ENCODE peak calls at places on chromosomes 4 and X, in four cellular contexts. P, H, A and S are unnamed samples.
A peak's percentile ranks its signal among the peaks of the same experiment; 100 is the strongest.

GRCh38 chrX:151974336-151975227 is at the start of gene GABRE:
- DNase-seq in P (peak; percentile 59), H (peak; percentile 56), A (peak; percentile 56), S (no peak)

GRCh38 chrX:6026484-6026883 is 202.2 kb downstream of the NLGN4X start:
- DNase-seq in P (no peak), A (no peak), H (no peak), S (no peak)

GRCh38 chr4:105976913-105977312 is 81.6 kb downstream of the NPNT start:
- DNase-seq in H (no peak), P (no peak), A (no peak), S (no peak)

GRCh38 chr4:124028172-124028571 is 631.6 kb downstream of the SPRY1 start:
- DNase-seq in P (peak; percentile 95), H (peak; percentile 90), A (no peak), S (peak; percentile 65)

GRCh38 chrX:1351981-1352714 is 15.6 kb downstream of the IL3RA start:
- DNase-seq in H (no peak), A (peak; percentile 32), P (no peak), S (no peak)

GRCh38 chrX:134948333-134949241 is 42.2 kb upstream of the SMIM10 start:
- DNase-seq in A (no peak), H (peak; percentile 80), P (peak; percentile 83), S (peak; percentile 81)

GRCh38 chrX:32530802-32531403 is 680.4 kb downstream of the DMD start:
- DNase-seq in H (peak; percentile 56), A (no peak), P (peak; percentile 54), S (peak; percentile 56)

GRCh38 chrX:8194216-8194615 is 23.1 kb upstream of the VCX2 start:
- DNase-seq in P (no peak), A (no peak), H (no peak), S (no peak)

GRCh38 chr4:62500296-62500695 is 1300.2 kb downstream of the ADGRL3 start:
- DNase-seq in H (no peak), P (no peak), A (no peak), S (no peak)

GRCh38 chr4:2829321-2829932 is 14.2 kb upstream of the ADD1 start:
- DNase-seq in H (no peak), P (no peak), A (peak; percentile 39), S (no peak)

GRCh38 chr4:152635876-152636275 is 43.9 kb downstream of the TMEM154 start:
- DNase-seq in H (peak; percentile 77), A (no peak), P (peak; percentile 55), S (peak; percentile 33)

GRCh38 chr4:184885602-184886001 is 59.8 kb upstream of the ACSL1 start:
- DNase-seq in H (peak; percentile 10), A (no peak), P (no peak), S (no peak)

GRCh38 chr4:42142586-42142985 is 9.9 kb downstream of the BEND4 start:
- DNase-seq in P (peak; percentile 3), A (no peak), H (no peak), S (no peak)

GRCh38 chr4:3313556-3314228 is 20.9 kb downstream of the RGS12 start:
- DNase-seq in H (no peak), P (no peak), A (peak; percentile 32), S (no peak)

GRCh38 chr4:44791842-44792241 is 65.5 kb upstream of the GNPDA2 start:
- DNase-seq in A (no peak), H (no peak), P (no peak), S (no peak)

GRCh38 chrX:2262679-2263055 is 238.1 kb downstream of the DHRSX start:
- DNase-seq in A (no peak), P (no peak), H (no peak), S (no peak)

GRCh38 chrX:33336783-33337182 is 125.4 kb upstream of the DMD start:
- DNase-seq in H (peak; percentile 27), P (peak; percentile 44), A (no peak), S (peak; percentile 29)

GRCh38 chr4:187965726-187966125 is 29.8 kb upstream of the ZFP42 start:
- DNase-seq in P (no peak), H (no peak), A (no peak), S (no peak)

GRCh38 chr4:26820346-26820745 is 40.3 kb upstream of the STIM2 start:
- DNase-seq in A (no peak), H (no peak), P (no peak), S (no peak)

GRCh38 chrX:15863944-15864491 is 9.4 kb upstream of the AP1S2 start:
- DNase-seq in H (no peak), P (no peak), A (no peak), S (no peak)

GRCh38 chr4:40918330-40918729 is 168.6 kb downstream of the NSUN7 start:
- DNase-seq in P (peak; percentile 94), A (no peak), H (peak; percentile 92), S (peak; percentile 93)

GRCh38 chr4:116705466-116705865 is 379.9 kb downstream of the TRAM1L1 start:
- DNase-seq in A (no peak), H (no peak), P (no peak), S (no peak)

GRCh38 chr4:2733001-2733843 is 22.9 kb downstream of the TNIP2 start:
- DNase-seq in A (no peak), P (no peak), H (no peak), S (no peak)

GRCh38 chr4:56506110-56506705 is 617 bp downstream of the ARL9 start:
- DNase-seq in A (no peak), P (peak; percentile 25), H (peak; percentile 2), S (no peak)

GRCh38 chr4:114334808-114335739 is 263.5 kb upstream of the UGT8 start:
- DNase-seq in A (no peak), H (no peak), P (no peak), S (no peak)

GRCh38 chr4:55069248-55069647 is 56.1 kb downstream of the KDR start:
- DNase-seq in A (no peak), P (peak; percentile 72), H (peak; percentile 65), S (peak; percentile 86)

GRCh38 chr4:3387154-3387942 is 54.4 kb upstream of the HGFAC start:
- DNase-seq in P (no peak), A (peak; percentile 48), H (no peak), S (no peak)

GRCh38 chrX:46220822-46221221 is 324.4 kb downstream of the ZNF674 start:
- DNase-seq in A (no peak), P (no peak), H (no peak), S (no peak)
- H3K4me3 ChIP-seq in A (no peak overlapping the region), P (no peak overlapping the region), H (no peak overlapping the region), S (no peak overlapping the region)

DNA sequence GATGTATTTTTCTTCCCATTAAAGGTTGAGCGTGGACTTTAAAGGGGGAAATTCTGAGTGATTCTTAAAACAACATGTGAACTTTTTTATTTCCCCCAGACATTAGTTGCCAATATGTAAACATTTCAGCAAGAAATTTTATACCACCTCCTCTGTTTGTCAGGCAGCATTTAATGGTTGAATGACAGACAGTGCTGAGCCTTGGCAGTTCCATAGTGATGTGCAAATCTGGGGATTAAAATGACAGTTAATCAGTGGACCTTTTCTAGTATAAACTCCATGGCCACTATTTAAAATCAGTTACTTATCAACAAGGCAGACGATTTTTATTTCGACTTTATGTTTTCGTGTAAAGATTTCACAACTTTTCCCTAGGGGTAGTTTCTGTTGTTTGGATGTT is 83.5 kb downstream of the FAT4 start:
- DNase-seq in H (no peak), P (no peak), A (no peak), S (no peak)
- TF ChIP-seq CTCF in H (no peak), P (no peak), A (no peak), S (no peak)

GRCh38 chr4:110837896-110838450 is 215.1 kb upstream of the PITX2 start:
- DNase-seq in P (no peak), H (no peak), A (no peak), S (no peak)
- H3K4me3 ChIP-seq in P (no peak overlapping the region), H (no peak overlapping the region), A (no peak overlapping the region), S (no peak overlapping the region)

GRCh38 chr4:83034630-83035494 is at the start of gene COPS4:
- DNase-seq in H (peak; percentile 100), P (peak; percentile 100), A (peak; percentile 98), S (peak; percentile 100)
- TF ChIP-seq CTCF in H (peak; percentile 47), P (peak; percentile 59), A (peak; percentile 48), S (peak; percentile 56)

DNA sequence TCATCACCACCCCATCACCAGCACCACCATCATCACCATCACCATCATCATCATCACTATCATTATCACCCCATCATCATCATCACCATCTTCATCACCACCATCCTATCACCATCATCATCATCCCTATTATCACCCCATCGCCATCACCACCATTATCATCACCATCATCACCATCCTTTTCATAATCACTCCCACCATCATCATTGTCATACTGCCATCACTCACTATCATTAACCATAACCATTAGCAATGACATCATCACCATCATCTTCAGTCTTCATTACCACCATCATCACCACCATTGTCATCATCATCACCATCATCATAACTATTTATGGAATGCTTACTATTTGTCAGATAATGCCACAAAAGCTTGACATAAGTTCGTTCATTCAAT is 35.7 kb downstream of the CRMP1 start:
- DNase-seq in A (no peak), P (no peak), H (no peak), S (no peak)
- H3K4me3 ChIP-seq in A (no peak overlapping the region), P (no peak overlapping the region), H (no peak overlapping the region), S (no peak overlapping the region)

GRCh38 chr4:178632415-178632814 is 1190.2 kb upstream of the AGA start:
- DNase-seq in A (no peak), P (no peak), H (no peak), S (no peak)

GRCh38 chr4:178633263-178633662 is 1191.0 kb upstream of the AGA start:
- DNase-seq in H (no peak), A (no peak), P (no peak), S (no peak)
- TF ChIP-seq CTCF in H (no peak), A (no peak), P (no peak), S (no peak)